ENCODE peak calls at places on chromosomes 16 and 17, in seven cellular contexts. One of them, this sample, is unnamed.

GRCh38 chr16:56289862-56290261 is 98.6 kb downstream of the GNAO1 start:
- DNase-seq in colonic mucosa: no peak
- DNase-seq in PC-9: no peak
- DNase-seq in sigmoid colon: no peak
- DNase-seq in tibial artery: no peak
- DNase-seq in lower leg skin: no peak
- DNase-seq in cardiac muscle cell: peak
- DNase-seq in this sample: no peak

GRCh38 chr17:8753976-8754440 is 4.3 kb downstream of the SPDYE4 start:
- DNase-seq in sigmoid colon: no peak
- DNase-seq in lower leg skin: no peak
- DNase-seq in cardiac muscle cell: no peak
- DNase-seq in PC-9: no peak
- DNase-seq in tibial artery: no peak
- DNase-seq in colonic mucosa: no peak
- DNase-seq in this sample: peak

GRCh38 chr17:40432864-40433528 is 10.3 kb upstream of the IGFBP4 start:
- DNase-seq in sigmoid colon: peak
- DNase-seq in colonic mucosa: no peak
- DNase-seq in lower leg skin: no peak
- DNase-seq in tibial artery: peak
- DNase-seq in cardiac muscle cell: no peak
- DNase-seq in PC-9: no peak
- DNase-seq in this sample: peak

GRCh38 chr17:21358682-21359482 is 17.3 kb upstream of the KCNJ12 start:
- DNase-seq in cardiac muscle cell: no peak
- DNase-seq in PC-9: peak
- DNase-seq in sigmoid colon: no peak
- DNase-seq in tibial artery: no peak
- DNase-seq in colonic mucosa: no peak
- DNase-seq in lower leg skin: no peak
- DNase-seq in this sample: no peak

GRCh38 chr17:45364531-45365390 is 47.9 kb upstream of the MAP3K14 start:
- DNase-seq in sigmoid colon: peak
- DNase-seq in PC-9: no peak
- DNase-seq in colonic mucosa: no peak
- DNase-seq in lower leg skin: no peak
- DNase-seq in cardiac muscle cell: no peak
- DNase-seq in tibial artery: no peak
- DNase-seq in this sample: peak

GRCh38 chr17:58402047-58402446 is 15.3 kb downstream of the RNF43 start:
- DNase-seq in lower leg skin: no peak
- DNase-seq in colonic mucosa: no peak
- DNase-seq in PC-9: peak
- DNase-seq in sigmoid colon: no peak
- DNase-seq in tibial artery: no peak
- DNase-seq in cardiac muscle cell: no peak
- DNase-seq in this sample: peak

GRCh38 chr17:13835151-13835550 is 233.4 kb upstream of the HS3ST3A1 start:
- DNase-seq in tibial artery: no peak
- DNase-seq in cardiac muscle cell: no peak
- DNase-seq in lower leg skin: no peak
- DNase-seq in PC-9: no peak
- DNase-seq in colonic mucosa: no peak
- DNase-seq in sigmoid colon: no peak
- DNase-seq in this sample: no peak

GRCh38 chr16:55453909-55454308 is 25.1 kb upstream of the MMP2 start:
- DNase-seq in cardiac muscle cell: no peak
- DNase-seq in tibial artery: no peak
- DNase-seq in lower leg skin: no peak
- DNase-seq in PC-9: no peak
- DNase-seq in sigmoid colon: no peak
- DNase-seq in colonic mucosa: no peak
- DNase-seq in this sample: no peak

GRCh38 chr17:48368352-48368751 is 61.7 kb downstream of the SKAP1 start:
- DNase-seq in sigmoid colon: no peak
- DNase-seq in cardiac muscle cell: no peak
- DNase-seq in PC-9: no peak
- DNase-seq in tibial artery: no peak
- DNase-seq in lower leg skin: no peak
- DNase-seq in colonic mucosa: no peak
- DNase-seq in this sample: no peak

GRCh38 chr17:35889818-35890773 is 9.9 kb upstream of the CCL5 start:
- DNase-seq in PC-9: no peak
- DNase-seq in sigmoid colon: no peak
- DNase-seq in colonic mucosa: no peak
- DNase-seq in tibial artery: peak
- DNase-seq in cardiac muscle cell: peak
- DNase-seq in lower leg skin: no peak
- DNase-seq in this sample: peak

GRCh38 chr17:76419576-76420245 is 33.2 kb downstream of the UBE2O start:
- DNase-seq in colonic mucosa: no peak
- DNase-seq in cardiac muscle cell: no peak
- DNase-seq in sigmoid colon: no peak
- DNase-seq in lower leg skin: no peak
- DNase-seq in tibial artery: no peak
- DNase-seq in PC-9: no peak
- DNase-seq in this sample: no peak

GRCh38 chr16:49699718-49700117 is 156.2 kb downstream of the ZNF423 start:
- DNase-seq in colonic mucosa: no peak
- DNase-seq in sigmoid colon: no peak
- DNase-seq in lower leg skin: no peak
- DNase-seq in cardiac muscle cell: no peak
- DNase-seq in tibial artery: no peak
- DNase-seq in PC-9: no peak
- DNase-seq in this sample: no peak

GRCh38 chr17:45200701-45201100 is 21.0 kb upstream of the FMNL1 start:
- DNase-seq in colonic mucosa: no peak
- DNase-seq in lower leg skin: no peak
- DNase-seq in PC-9: no peak
- DNase-seq in cardiac muscle cell: no peak
- DNase-seq in sigmoid colon: peak
- DNase-seq in tibial artery: peak
- DNase-seq in this sample: no peak

GRCh38 chr17:65442250-65442649 is 119.2 kb downstream of the AXIN2 start:
- DNase-seq in colonic mucosa: no peak
- DNase-seq in cardiac muscle cell: no peak
- DNase-seq in sigmoid colon: no peak
- DNase-seq in lower leg skin: no peak
- DNase-seq in tibial artery: no peak
- DNase-seq in PC-9: no peak
- DNase-seq in this sample: no peak

GRCh38 chr16:9296273-9296593 is 204.8 kb downstream of the HAPSTR1 start:
- DNase-seq in PC-9: no peak
- DNase-seq in sigmoid colon: no peak
- DNase-seq in cardiac muscle cell: no peak
- DNase-seq in colonic mucosa: no peak
- DNase-seq in tibial artery: no peak
- DNase-seq in lower leg skin: no peak
- DNase-seq in this sample: no peak

GRCh38 chr17:43389022-43389947 is 9.5 kb upstream of the ARL4D start:
- DNase-seq in cardiac muscle cell: peak
- DNase-seq in tibial artery: peak
- DNase-seq in lower leg skin: peak
- DNase-seq in sigmoid colon: peak
- DNase-seq in PC-9: peak
- DNase-seq in colonic mucosa: peak
- DNase-seq in this sample: peak

GRCh38 chr17:21378553-21378952 is 2.4 kb downstream of the KCNJ12 start:
- DNase-seq in cardiac muscle cell: no peak
- DNase-seq in colonic mucosa: no peak
- DNase-seq in tibial artery: no peak
- DNase-seq in lower leg skin: no peak
- DNase-seq in PC-9: no peak
- DNase-seq in sigmoid colon: no peak
- DNase-seq in this sample: no peak

GRCh38 chr16:14302399-14303181 is 231.5 kb downstream of the MRTFB start:
- DNase-seq in tibial artery: no peak
- DNase-seq in cardiac muscle cell: peak
- DNase-seq in colonic mucosa: no peak
- DNase-seq in sigmoid colon: no peak
- DNase-seq in PC-9: no peak
- DNase-seq in lower leg skin: no peak
- DNase-seq in this sample: no peak

GRCh38 chr16:1054660-1055556 is 17.6 kb upstream of the SSTR5 start:
- DNase-seq in lower leg skin: no peak
- DNase-seq in PC-9: no peak
- DNase-seq in tibial artery: no peak
- DNase-seq in sigmoid colon: no peak
- DNase-seq in cardiac muscle cell: peak
- DNase-seq in colonic mucosa: peak
- DNase-seq in this sample: peak

GRCh38 chr17:13947499-13947898 is 121.8 kb upstream of the COX10 start:
- DNase-seq in PC-9: no peak
- DNase-seq in colonic mucosa: no peak
- DNase-seq in cardiac muscle cell: no peak
- DNase-seq in sigmoid colon: no peak
- DNase-seq in tibial artery: no peak
- DNase-seq in lower leg skin: no peak
- DNase-seq in this sample: no peak

GRCh38 chr17:78995761-78996451 is 13.7 kb downstream of the CANT1 start:
- DNase-seq in lower leg skin: no peak
- DNase-seq in sigmoid colon: peak
- DNase-seq in PC-9: peak
- DNase-seq in cardiac muscle cell: no peak
- DNase-seq in tibial artery: peak
- DNase-seq in colonic mucosa: peak
- DNase-seq in this sample: no peak

GRCh38 chr17:77449908-77450741 is 309.4 kb downstream of the SEC14L1 start:
- DNase-seq in cardiac muscle cell: peak
- DNase-seq in colonic mucosa: peak
- DNase-seq in PC-9: no peak
- DNase-seq in tibial artery: peak
- DNase-seq in sigmoid colon: peak
- DNase-seq in lower leg skin: peak
- DNase-seq in this sample: peak

GRCh38 chr17:2406903-2407790 is 6.3 kb upstream of the MNT start:
- DNase-seq in sigmoid colon: peak
- DNase-seq in cardiac muscle cell: no peak
- DNase-seq in tibial artery: peak
- DNase-seq in PC-9: peak
- DNase-seq in lower leg skin: peak
- DNase-seq in colonic mucosa: peak
- DNase-seq in this sample: peak

GRCh38 chr17:73516356-73516755 is 127.9 kb downstream of the SDK2 start:
- DNase-seq in PC-9: no peak
- DNase-seq in sigmoid colon: no peak
- DNase-seq in tibial artery: no peak
- DNase-seq in colonic mucosa: no peak
- DNase-seq in lower leg skin: no peak
- DNase-seq in cardiac muscle cell: no peak
- DNase-seq in this sample: no peak

GRCh38 chr16:87635541-87636049 is 33.3 kb downstream of the JPH3 start:
- DNase-seq in tibial artery: no peak
- DNase-seq in cardiac muscle cell: peak
- DNase-seq in PC-9: no peak
- DNase-seq in sigmoid colon: peak
- DNase-seq in lower leg skin: no peak
- DNase-seq in colonic mucosa: peak
- DNase-seq in this sample: peak

GRCh38 chr17:2459917-2460271 is 51.8 kb downstream of the METTL16 start:
- DNase-seq in colonic mucosa: no peak
- DNase-seq in sigmoid colon: no peak
- DNase-seq in tibial artery: no peak
- DNase-seq in PC-9: no peak
- DNase-seq in cardiac muscle cell: no peak
- DNase-seq in lower leg skin: no peak
- DNase-seq in this sample: no peak

GRCh38 chr16:22099256-22099975 is 7.1 kb downstream of the VWA3A start:
- DNase-seq in lower leg skin: no peak
- DNase-seq in tibial artery: no peak
- DNase-seq in cardiac muscle cell: no peak
- DNase-seq in PC-9: no peak
- DNase-seq in sigmoid colon: no peak
- DNase-seq in colonic mucosa: no peak
- DNase-seq in this sample: no peak

GRCh38 chr17:28345420-28346198 is 10.0 kb downstream of the TNFAIP1 start:
- DNase-seq in cardiac muscle cell: no peak
- DNase-seq in tibial artery: no peak
- DNase-seq in colonic mucosa: no peak
- DNase-seq in sigmoid colon: no peak
- DNase-seq in PC-9: peak
- DNase-seq in lower leg skin: no peak
- DNase-seq in this sample: no peak

GRCh38 chr17:2949469-2950044 is 113.8 kb downstream of the OR1D5 start:
- DNase-seq in cardiac muscle cell: no peak
- DNase-seq in colonic mucosa: peak
- DNase-seq in tibial artery: no peak
- DNase-seq in PC-9: peak
- DNase-seq in sigmoid colon: no peak
- DNase-seq in lower leg skin: peak
- DNase-seq in this sample: peak

GRCh38 chr17:82339634-82340580 is 6.3 kb upstream of the SECTM1 start:
- DNase-seq in lower leg skin: no peak
- DNase-seq in sigmoid colon: no peak
- DNase-seq in colonic mucosa: no peak
- DNase-seq in cardiac muscle cell: no peak
- DNase-seq in tibial artery: no peak
- DNase-seq in PC-9: no peak
- DNase-seq in this sample: no peak
- H3K4me3 ChIP-seq in lower leg skin: no peak
- H3K4me3 ChIP-seq in sigmoid colon: peak
- H3K4me3 ChIP-seq in colonic mucosa: peak
- H3K4me3 ChIP-seq in cardiac muscle cell: no peak
- H3K4me3 ChIP-seq in tibial artery: peak
- H3K4me3 ChIP-seq in PC-9: peak
- H3K4me3 ChIP-seq in this sample: peak

GRCh38 chr16:85514295-85514600 is 98.9 kb upstream of the GSE1 start:
- DNase-seq in PC-9: no peak
- DNase-seq in lower leg skin: no peak
- DNase-seq in colonic mucosa: peak
- DNase-seq in tibial artery: no peak
- DNase-seq in sigmoid colon: peak
- DNase-seq in cardiac muscle cell: no peak
- DNase-seq in this sample: no peak
- TF ChIP-seq CTCF in PC-9: no peak
- TF ChIP-seq CTCF in lower leg skin: no peak
- TF ChIP-seq CTCF in colonic mucosa: no peak
- TF ChIP-seq CTCF in tibial artery: no peak
- TF ChIP-seq CTCF in sigmoid colon: no peak
- TF ChIP-seq CTCF in cardiac muscle cell: no peak
- TF ChIP-seq CTCF in this sample: no peak

GRCh38 chr17:6536566-6537065 is 19.7 kb downstream of the PITPNM3 start:
- DNase-seq in cardiac muscle cell: no peak
- DNase-seq in sigmoid colon: peak
- DNase-seq in lower leg skin: no peak
- DNase-seq in PC-9: no peak
- DNase-seq in tibial artery: no peak
- DNase-seq in colonic mucosa: no peak
- DNase-seq in this sample: no peak
- H3K4me3 ChIP-seq in cardiac muscle cell: no peak
- H3K4me3 ChIP-seq in sigmoid colon: no peak
- H3K4me3 ChIP-seq in lower leg skin: no peak
- H3K4me3 ChIP-seq in PC-9: no peak
- H3K4me3 ChIP-seq in tibial artery: no peak
- H3K4me3 ChIP-seq in colonic mucosa: no peak
- H3K4me3 ChIP-seq in this sample: no peak

GRCh38 chr16:81480856-81481821 is 36.5 kb downstream of the CMIP start:
- DNase-seq in lower leg skin: peak
- DNase-seq in tibial artery: peak
- DNase-seq in colonic mucosa: peak
- DNase-seq in PC-9: no peak
- DNase-seq in sigmoid colon: peak
- DNase-seq in cardiac muscle cell: no peak
- DNase-seq in this sample: peak
- TF ChIP-seq CTCF in lower leg skin: no peak
- TF ChIP-seq CTCF in tibial artery: no peak
- TF ChIP-seq CTCF in colonic mucosa: no peak
- TF ChIP-seq CTCF in PC-9: no peak
- TF ChIP-seq CTCF in sigmoid colon: no peak
- TF ChIP-seq CTCF in cardiac muscle cell: no peak
- TF ChIP-seq CTCF in this sample: no peak

This sample was measured in fibroblast of pulmonary artery.